ENCODE peak calls at places on chromosome 5, in eight cellular contexts. E is thyroid gland, G is kidney, A is fibroblast of the aortic adventitia, I is Peyer's patch, B is left lung, K is cardiac fibroblast, Q is GM23338. F is an unnamed sample.
A peak's percentile ranks its signal among the peaks of the same experiment; 100 is the strongest.

GRCh38 chr5:122464191-122464590 is 152.2 kb downstream of the SNCAIP start:
- DNase-seq in E (no peak), G (no peak), A (no peak), I (no peak), B (no peak), K (no peak), Q (no peak), F (no peak)

GRCh38 chr5:163395794-163396193 is 41.6 kb upstream of the CCNG1 start:
- DNase-seq in E (no peak), G (no peak), A (no peak), I (no peak), B (no peak), K (no peak), Q (no peak), F (no peak)

GRCh38 chr5:38847549-38848341 is 1.9 kb downstream of the OSMR start:
- DNase-seq in E (no peak), G (no peak), A (peak; percentile 58), I (no peak), B (no peak), K (peak; percentile 54), Q (peak; percentile 15), F (peak; percentile 38)

GRCh38 chr5:132500931-132501628 is 10.5 kb upstream of the IRF1 start:
- DNase-seq in E (peak; percentile 57), G (peak; percentile 84), A (peak; percentile 72), I (peak; percentile 76), B (peak; percentile 68), K (peak; percentile 70), Q (peak; percentile 82), F (peak; percentile 37)

GRCh38 chr5:61625682-61626620 is 293.9 kb downstream of the ZSWIM6 start:
- DNase-seq in E (peak; percentile 87), G (peak; percentile 94), A (peak; percentile 18), I (peak; percentile 38), B (peak; percentile 86), K (peak; percentile 45), Q (peak; percentile 81), F (peak; percentile 44)

GRCh38 chr5:146313027-146313426 is 25.6 kb upstream of the POU4F3 start:
- DNase-seq in E (no peak), G (no peak), A (no peak), I (no peak), B (no peak), K (no peak), Q (peak; percentile 23), F (no peak)

GRCh38 chr5:155129513-155129880 is 115.9 kb downstream of the KIF4B start:
- DNase-seq in E (no peak), G (no peak), A (no peak), I (no peak), B (no peak), K (no peak), Q (no peak), F (no peak)

GRCh38 chr5:112196574-112196973 is 222.5 kb downstream of the EPB41L4A start:
- DNase-seq in E (peak; percentile 11), G (no peak), A (no peak), I (no peak), B (no peak), K (peak; percentile 2), Q (no peak), F (no peak)

GRCh38 chr5:54655761-54656160 is 138.2 kb downstream of the SNX18 start:
- DNase-seq in E (no peak), G (no peak), A (no peak), I (no peak), B (no peak), K (no peak), Q (no peak), F (no peak)

GRCh38 chr5:120454094-120454798 is 9.9 kb upstream of the PRR16 start:
- DNase-seq in E (no peak), G (no peak), A (peak; percentile 92), I (no peak), B (no peak), K (peak; percentile 93), Q (peak; percentile 44), F (peak; percentile 91)

GRCh38 chr5:141369994-141370848 is at the start of gene PCDHGB3:
- DNase-seq in E (peak; percentile 56), G (no peak), A (peak; percentile 76), I (no peak), B (no peak), K (peak; percentile 66), Q (peak; percentile 77), F (peak; percentile 86)
- H3K4me3 ChIP-seq in E (no peak within 1 kb of the TSS), G (peak within 1 kb of the TSS; percentile 30), A (peak within 1 kb of the TSS; percentile 57), I (peak within 1 kb of the TSS; percentile 24), B (no peak within 1 kb of the TSS), K (peak within 1 kb of the TSS; percentile 38), Q (no peak within 1 kb of the TSS), F (peak within 1 kb of the TSS; percentile 28)

DNA sequence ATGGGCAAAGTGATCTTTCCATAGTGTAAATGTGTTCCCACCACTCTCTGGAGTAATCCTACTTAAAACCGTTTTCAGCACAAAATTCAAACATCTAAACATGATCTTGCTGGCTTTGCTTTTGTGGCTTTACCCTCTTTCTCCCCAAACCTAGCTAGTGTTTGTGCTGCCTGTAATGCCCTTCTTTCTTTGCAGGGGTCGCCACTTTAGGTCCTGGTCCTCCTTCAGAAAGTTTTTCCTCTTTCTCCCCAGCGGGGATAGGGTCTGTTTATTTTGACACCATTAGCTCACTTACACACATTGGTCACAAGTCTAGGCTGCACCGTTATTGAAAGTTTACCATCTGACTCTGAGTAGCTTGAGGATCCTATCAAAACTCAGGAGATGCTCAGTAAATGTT is 736 bp upstream of the HSD17B4 start:
- DNase-seq in E (no peak), G (no peak), A (no peak), I (no peak), B (no peak), K (no peak), Q (peak; percentile 57), F (no peak)
- TF ChIP-seq CTCF in E (no peak), G (no peak), A (no peak), I (no peak), B (no peak), K (no peak), Q (peak; percentile 63), F (no peak)

DNA sequence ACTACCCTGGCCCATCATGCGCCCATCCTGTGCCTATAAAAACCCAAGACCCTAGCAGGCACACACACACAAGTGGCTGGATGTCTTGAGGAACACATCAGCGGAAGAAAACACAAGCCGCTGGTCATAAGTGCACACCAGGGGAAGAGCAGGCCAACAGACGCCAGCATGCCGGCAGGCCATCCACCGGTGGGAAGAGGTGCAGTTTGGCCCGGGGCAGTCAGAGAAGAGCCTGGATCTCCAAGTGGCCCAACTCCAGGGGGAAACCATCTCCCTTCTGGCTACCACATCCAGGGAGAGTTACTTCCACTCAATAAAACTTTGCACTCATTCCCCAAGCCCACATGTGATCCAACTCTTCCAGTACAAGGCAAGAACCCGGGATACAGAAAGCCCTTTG is 2001.3 kb upstream of the NUDT12 start:
- DNase-seq in E (no peak), G (peak; percentile 38), A (no peak), I (no peak), B (no peak), K (no peak), Q (no peak), F (no peak)
- H3K4me3 ChIP-seq in E (no peak overlapping the region), G (no peak overlapping the region), A (no peak overlapping the region), I (no peak overlapping the region), B (no peak overlapping the region), K (no peak overlapping the region), Q (no peak overlapping the region), F (no peak overlapping the region)

DNA sequence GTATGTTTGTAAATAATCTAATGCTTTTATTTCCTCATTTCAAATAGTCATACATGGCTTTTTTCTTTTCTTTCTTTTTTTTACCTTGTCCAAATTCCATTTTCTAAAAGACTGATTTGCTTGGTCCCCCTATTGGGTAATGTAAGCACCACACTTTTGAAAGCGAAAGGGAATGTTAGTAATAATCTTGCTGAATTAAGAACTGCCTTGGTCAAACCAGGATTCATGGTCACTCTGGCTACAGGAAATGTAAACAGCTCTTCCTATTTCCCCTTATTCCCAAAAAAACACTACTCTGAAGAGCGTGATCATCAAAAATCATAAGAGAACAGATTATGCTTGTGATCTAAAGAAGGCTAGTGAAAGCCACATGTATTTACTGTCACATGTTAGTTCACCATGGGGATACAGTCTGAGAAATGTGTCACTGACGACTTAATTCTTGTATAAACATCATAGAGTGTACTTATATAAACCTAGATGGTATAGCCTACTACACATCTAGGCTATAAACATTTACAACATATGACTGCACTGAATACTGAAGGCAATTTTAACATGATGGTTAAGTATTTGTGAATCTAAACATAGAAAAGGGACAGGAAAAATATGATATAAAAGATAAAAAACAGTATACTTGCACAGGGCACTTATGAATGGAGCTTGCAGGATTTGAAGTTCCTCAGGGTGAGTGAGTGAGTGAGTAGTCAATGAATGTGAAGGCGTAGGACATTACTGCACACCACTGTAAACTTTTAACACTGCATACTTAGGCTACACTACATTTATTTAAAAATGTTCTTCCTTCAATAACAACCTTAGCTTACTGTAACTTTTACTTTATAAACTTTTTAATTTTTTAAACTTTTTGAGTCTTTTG is 75.3 kb downstream of the HMGCR start:
- DNase-seq in E (no peak), G (no peak), A (peak; percentile 73), I (no peak), B (no peak), K (peak; percentile 7), Q (peak; percentile 38), F (no peak)
- TF ChIP-seq CTCF in E (no peak), G (no peak), A (peak; percentile 41), I (no peak), B (no peak), K (peak; percentile 28), Q (no peak), F (no peak)

GRCh38 chr5:1111727-1112289 is at the start of gene SLC12A7:
- DNase-seq in E (peak; percentile 76), G (no peak), A (no peak), I (peak; percentile 58), B (peak; percentile 64), K (peak; percentile 27), Q (peak; percentile 78), F (peak; percentile 61)

GRCh38 chr5:1109542-1110259 is 2.2 kb downstream of the SLC12A7 start:
- DNase-seq in E (peak; percentile 21), G (no peak), A (no peak), I (no peak), B (no peak), K (no peak), Q (no peak), F (no peak)

GRCh38 chr5:1110260-1110929 is 1.5 kb downstream of the SLC12A7 start:
- DNase-seq in E (peak; percentile 73), G (no peak), A (no peak), I (no peak), B (peak; percentile 55), K (no peak), Q (no peak), F (peak; percentile 19)

GRCh38 chr5:1112596-1113331 is 901 bp upstream of the SLC12A7 start:
- DNase-seq in E (no peak), G (no peak), A (no peak), I (no peak), B (no peak), K (no peak), Q (no peak), F (no peak)

GRCh38 chr5:1110930-1111726 is 735 bp downstream of the SLC12A7 start:
- DNase-seq in E (peak; percentile 63), G (peak; percentile 91), A (no peak), I (no peak), B (peak; percentile 63), K (no peak), Q (peak; percentile 60), F (no peak)
- H3K4me3 ChIP-seq in E (peak overlapping the region; percentile 96), G (peak overlapping the region; percentile 86), A (peak overlapping the region; percentile 75), I (peak overlapping the region; percentile 97), B (peak overlapping the region; percentile 85), K (peak overlapping the region; percentile 66), Q (peak overlapping the region; percentile 75), F (peak overlapping the region; percentile 59)

DNA sequence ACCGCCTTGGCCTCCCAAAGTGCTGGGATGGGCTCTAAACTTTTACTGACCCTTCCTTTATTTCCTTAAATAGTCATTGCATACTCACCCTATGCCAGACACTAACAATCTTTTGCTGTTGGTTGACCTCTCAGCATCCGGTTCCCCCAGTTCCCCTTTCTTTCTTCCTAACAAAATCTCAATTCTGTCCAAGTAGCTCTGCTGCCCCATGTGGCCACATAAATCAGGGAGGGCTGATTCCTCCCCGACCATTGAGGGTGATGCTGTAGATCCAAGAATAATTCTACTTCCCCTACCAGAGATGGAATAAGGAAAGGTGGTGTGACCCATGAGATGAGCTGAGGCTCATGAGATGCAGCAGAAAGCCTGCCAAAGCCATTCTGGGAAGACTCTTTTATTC is 315.3 kb upstream of the MSX2 start:
- DNase-seq in E (no peak), G (no peak), A (no peak), I (no peak), B (no peak), K (no peak), Q (peak; percentile 46), F (no peak)
- TF ChIP-seq CTCF in E (no peak), G (no peak), A (peak; percentile 17), I (no peak), B (no peak), K (no peak), Q (peak; percentile 55), F (peak; percentile 10)